ENCODE peak calls at places on chromosomes 16 and 17, in nine cellular contexts. One of them, this sample, is unnamed.
A peak's percentile ranks its signal among the peaks of the same experiment; 100 is the strongest.

GRCh38 chr17:43945074-43945824 is 3.0 kb upstream of the PPY start:
- DNase-seq in hypothalamus: no peak
- DNase-seq in A549: no peak
- DNase-seq in head of caudate nucleus: no peak
- DNase-seq in activated naive CD4-positive, alpha-beta T cell treated with anti-CD3 and anti-CD28 coated beads for 36 hours: no peak
- DNase-seq in left cardiac atrium: no peak
- DNase-seq in T-cell: no peak
- DNase-seq in activated CD4-positive, CD25-positive, alpha-beta regulatory T cell treated with anti-CD3 and anti-CD28 coated beads, Interleukin-2, amount 50 U/mL, for 16 hours: no peak
- DNase-seq in GM12891: no peak
- DNase-seq in this sample: no peak

GRCh38 chr17:75551276-75551675 is 25.8 kb downstream of the LLGL2 start:
- DNase-seq in activated naive CD4-positive, alpha-beta T cell treated with anti-CD3 and anti-CD28 coated beads for 36 hours: no peak
- DNase-seq in hypothalamus: no peak
- DNase-seq in GM12891: no peak
- DNase-seq in activated CD4-positive, CD25-positive, alpha-beta regulatory T cell treated with anti-CD3 and anti-CD28 coated beads, Interleukin-2, amount 50 U/mL, for 16 hours: no peak
- DNase-seq in A549: no peak
- DNase-seq in head of caudate nucleus: no peak
- DNase-seq in T-cell: no peak
- DNase-seq in left cardiac atrium: no peak
- DNase-seq in this sample: no peak

GRCh38 chr16:695355-696089 is 5.3 kb upstream of the WDR24 start:
- DNase-seq in head of caudate nucleus: peak; percentile 36
- DNase-seq in T-cell: peak; percentile 69
- DNase-seq in left cardiac atrium: no peak
- DNase-seq in GM12891: peak; percentile 78
- DNase-seq in activated naive CD4-positive, alpha-beta T cell treated with anti-CD3 and anti-CD28 coated beads for 36 hours: peak; percentile 69
- DNase-seq in hypothalamus: peak; percentile 27
- DNase-seq in A549: no peak
- DNase-seq in activated CD4-positive, CD25-positive, alpha-beta regulatory T cell treated with anti-CD3 and anti-CD28 coated beads, Interleukin-2, amount 50 U/mL, for 16 hours: peak; percentile 40
- DNase-seq in this sample: no peak

GRCh38 chr16:88702364-88703210 is 3.6 kb downstream of the RNF166 start:
- DNase-seq in T-cell: no peak
- DNase-seq in hypothalamus: no peak
- DNase-seq in left cardiac atrium: no peak
- DNase-seq in activated naive CD4-positive, alpha-beta T cell treated with anti-CD3 and anti-CD28 coated beads for 36 hours: peak; percentile 49
- DNase-seq in A549: no peak
- DNase-seq in GM12891: no peak
- DNase-seq in activated CD4-positive, CD25-positive, alpha-beta regulatory T cell treated with anti-CD3 and anti-CD28 coated beads, Interleukin-2, amount 50 U/mL, for 16 hours: no peak
- DNase-seq in head of caudate nucleus: no peak
- DNase-seq in this sample: no peak

GRCh38 chr16:19083670-19084069 is 16.3 kb downstream of the COQ7 start:
- DNase-seq in hypothalamus: no peak
- DNase-seq in activated naive CD4-positive, alpha-beta T cell treated with anti-CD3 and anti-CD28 coated beads for 36 hours: no peak
- DNase-seq in T-cell: no peak
- DNase-seq in A549: no peak
- DNase-seq in GM12891: no peak
- DNase-seq in activated CD4-positive, CD25-positive, alpha-beta regulatory T cell treated with anti-CD3 and anti-CD28 coated beads, Interleukin-2, amount 50 U/mL, for 16 hours: no peak
- DNase-seq in left cardiac atrium: no peak
- DNase-seq in head of caudate nucleus: no peak
- DNase-seq in this sample: no peak

GRCh38 chr16:31707743-31708335 is 165.8 kb upstream of the ZNF267 start:
- DNase-seq in GM12891: no peak
- DNase-seq in left cardiac atrium: no peak
- DNase-seq in activated naive CD4-positive, alpha-beta T cell treated with anti-CD3 and anti-CD28 coated beads for 36 hours: no peak
- DNase-seq in activated CD4-positive, CD25-positive, alpha-beta regulatory T cell treated with anti-CD3 and anti-CD28 coated beads, Interleukin-2, amount 50 U/mL, for 16 hours: no peak
- DNase-seq in T-cell: no peak
- DNase-seq in hypothalamus: no peak
- DNase-seq in head of caudate nucleus: no peak
- DNase-seq in A549: no peak
- DNase-seq in this sample: no peak

GRCh38 chr16:25771216-25771615 is 79.5 kb downstream of the HS3ST4 start:
- DNase-seq in A549: no peak
- DNase-seq in left cardiac atrium: no peak
- DNase-seq in hypothalamus: no peak
- DNase-seq in activated CD4-positive, CD25-positive, alpha-beta regulatory T cell treated with anti-CD3 and anti-CD28 coated beads, Interleukin-2, amount 50 U/mL, for 16 hours: no peak
- DNase-seq in head of caudate nucleus: no peak
- DNase-seq in GM12891: no peak
- DNase-seq in activated naive CD4-positive, alpha-beta T cell treated with anti-CD3 and anti-CD28 coated beads for 36 hours: no peak
- DNase-seq in T-cell: no peak
- DNase-seq in this sample: no peak

GRCh38 chr17:76054112-76054476 is 18.2 kb downstream of the SRP68 start:
- DNase-seq in activated CD4-positive, CD25-positive, alpha-beta regulatory T cell treated with anti-CD3 and anti-CD28 coated beads, Interleukin-2, amount 50 U/mL, for 16 hours: no peak
- DNase-seq in GM12891: no peak
- DNase-seq in activated naive CD4-positive, alpha-beta T cell treated with anti-CD3 and anti-CD28 coated beads for 36 hours: no peak
- DNase-seq in hypothalamus: no peak
- DNase-seq in A549: peak; percentile 34
- DNase-seq in left cardiac atrium: no peak
- DNase-seq in T-cell: no peak
- DNase-seq in head of caudate nucleus: no peak
- DNase-seq in this sample: no peak

GRCh38 chr16:86300746-86301480 is 209.4 kb upstream of the FOXF1 start:
- DNase-seq in activated CD4-positive, CD25-positive, alpha-beta regulatory T cell treated with anti-CD3 and anti-CD28 coated beads, Interleukin-2, amount 50 U/mL, for 16 hours: no peak
- DNase-seq in activated naive CD4-positive, alpha-beta T cell treated with anti-CD3 and anti-CD28 coated beads for 36 hours: no peak
- DNase-seq in A549: no peak
- DNase-seq in left cardiac atrium: no peak
- DNase-seq in T-cell: no peak
- DNase-seq in hypothalamus: no peak
- DNase-seq in GM12891: no peak
- DNase-seq in head of caudate nucleus: no peak
- DNase-seq in this sample: no peak

GRCh38 chr16:78184554-78185183 is 85.2 kb downstream of the WWOX start:
- DNase-seq in T-cell: no peak
- DNase-seq in left cardiac atrium: no peak
- DNase-seq in activated naive CD4-positive, alpha-beta T cell treated with anti-CD3 and anti-CD28 coated beads for 36 hours: no peak
- DNase-seq in A549: no peak
- DNase-seq in GM12891: no peak
- DNase-seq in hypothalamus: no peak
- DNase-seq in head of caudate nucleus: no peak
- DNase-seq in activated CD4-positive, CD25-positive, alpha-beta regulatory T cell treated with anti-CD3 and anti-CD28 coated beads, Interleukin-2, amount 50 U/mL, for 16 hours: no peak
- DNase-seq in this sample: no peak

GRCh38 chr17:32525116-32525515 is 38.3 kb downstream of the CDK5R1 start:
- DNase-seq in head of caudate nucleus: no peak
- DNase-seq in left cardiac atrium: no peak
- DNase-seq in hypothalamus: no peak
- DNase-seq in GM12891: no peak
- DNase-seq in activated naive CD4-positive, alpha-beta T cell treated with anti-CD3 and anti-CD28 coated beads for 36 hours: no peak
- DNase-seq in activated CD4-positive, CD25-positive, alpha-beta regulatory T cell treated with anti-CD3 and anti-CD28 coated beads, Interleukin-2, amount 50 U/mL, for 16 hours: no peak
- DNase-seq in A549: no peak
- DNase-seq in T-cell: no peak
- DNase-seq in this sample: no peak

GRCh38 chr17:67435122-67435521 is 58.0 kb downstream of the PITPNC1 start:
- DNase-seq in GM12891: no peak
- DNase-seq in T-cell: peak; percentile 74
- DNase-seq in A549: no peak
- DNase-seq in head of caudate nucleus: no peak
- DNase-seq in activated naive CD4-positive, alpha-beta T cell treated with anti-CD3 and anti-CD28 coated beads for 36 hours: peak; percentile 87
- DNase-seq in left cardiac atrium: no peak
- DNase-seq in hypothalamus: no peak
- DNase-seq in activated CD4-positive, CD25-positive, alpha-beta regulatory T cell treated with anti-CD3 and anti-CD28 coated beads, Interleukin-2, amount 50 U/mL, for 16 hours: peak; percentile 14
- DNase-seq in this sample: no peak

GRCh38 chr17:63431939-63432804 is 13.9 kb downstream of the CYB561 start:
- DNase-seq in left cardiac atrium: peak; percentile 35
- DNase-seq in head of caudate nucleus: no peak
- DNase-seq in A549: no peak
- DNase-seq in hypothalamus: no peak
- DNase-seq in T-cell: no peak
- DNase-seq in activated CD4-positive, CD25-positive, alpha-beta regulatory T cell treated with anti-CD3 and anti-CD28 coated beads, Interleukin-2, amount 50 U/mL, for 16 hours: no peak
- DNase-seq in activated naive CD4-positive, alpha-beta T cell treated with anti-CD3 and anti-CD28 coated beads for 36 hours: no peak
- DNase-seq in GM12891: no peak
- DNase-seq in this sample: no peak

GRCh38 chr17:12605222-12605621 is 60.5 kb upstream of the MYOCD start:
- DNase-seq in activated CD4-positive, CD25-positive, alpha-beta regulatory T cell treated with anti-CD3 and anti-CD28 coated beads, Interleukin-2, amount 50 U/mL, for 16 hours: no peak
- DNase-seq in T-cell: no peak
- DNase-seq in activated naive CD4-positive, alpha-beta T cell treated with anti-CD3 and anti-CD28 coated beads for 36 hours: no peak
- DNase-seq in head of caudate nucleus: no peak
- DNase-seq in A549: no peak
- DNase-seq in hypothalamus: no peak
- DNase-seq in left cardiac atrium: no peak
- DNase-seq in GM12891: no peak
- DNase-seq in this sample: no peak

GRCh38 chr16:84052071-84052622 is 9.6 kb upstream of the SLC38A8 start:
- DNase-seq in activated CD4-positive, CD25-positive, alpha-beta regulatory T cell treated with anti-CD3 and anti-CD28 coated beads, Interleukin-2, amount 50 U/mL, for 16 hours: no peak
- DNase-seq in T-cell: no peak
- DNase-seq in GM12891: no peak
- DNase-seq in left cardiac atrium: peak; percentile 19
- DNase-seq in A549: no peak
- DNase-seq in activated naive CD4-positive, alpha-beta T cell treated with anti-CD3 and anti-CD28 coated beads for 36 hours: no peak
- DNase-seq in hypothalamus: no peak
- DNase-seq in head of caudate nucleus: peak; percentile 9
- DNase-seq in this sample: no peak

This sample was measured in H54.